ENCODE peak calls at places on chromosomes 7 and 10, in four cellular contexts. R is C1 segment of cervical spinal cord, F is T-helper 2 cell, T is NCI-H748 treated with DMSO at 0.1 percent for 48 hours. S is an unnamed sample.
A peak's percentile ranks its signal among the peaks of the same experiment; 100 is the strongest.

GRCh38 chr10:70578371-70578947 is 24.1 kb downstream of the PRF1 start:
- DNase-seq in F (no peak), T (no peak), R (no peak), S (no peak)

GRCh38 chr7:120553497-120553896 is 280.5 kb downstream of the KCND2 start:
- DNase-seq in F (no peak), T (no peak), R (no peak), S (no peak)

GRCh38 chr10:132240156-132240555 is 53.4 kb downstream of the DPYSL4 start:
- DNase-seq in T (no peak), R (no peak), F (no peak), S (no peak)

GRCh38 chr10:124313374-124313773 is 105.3 kb downstream of the OAT start:
- DNase-seq in R (no peak), F (no peak), T (no peak), S (no peak)

GRCh38 chr7:50939026-50939425 is 156.3 kb upstream of the GRB10 start:
- DNase-seq in F (no peak), T (no peak), R (no peak), S (no peak)

GRCh38 chr10:33087142-33087541 is 129.1 kb upstream of the ITGB1 start:
- DNase-seq in F (no peak), R (no peak), T (no peak), S (no peak)

GRCh38 chr7:96699219-96699871 is 10.3 kb downstream of the SEM1 start:
- DNase-seq in F (no peak), T (no peak), R (no peak), S (no peak)

GRCh38 chr10:13054844-13055243 is 45.1 kb upstream of the OPTN start:
- DNase-seq in R (no peak), T (no peak), F (no peak), S (no peak)

GRCh38 chr10:51602326-51602725 is 97.1 kb downstream of the CSTF2T start:
- DNase-seq in F (no peak), R (no peak), T (no peak), S (no peak)

GRCh38 chr7:115099906-115100305 is 178.0 kb downstream of the MDFIC start:
- DNase-seq in T (no peak), F (no peak), R (no peak), S (no peak)

GRCh38 chr10:16776896-16777295 is 40.3 kb downstream of the RSU1 start:
- DNase-seq in T (no peak), F (no peak), R (no peak), S (no peak)

GRCh38 chr7:139095194-139095659 is 14.3 kb downstream of the ZC3HAV1 start:
- DNase-seq in T (no peak), R (no peak), F (peak; percentile 48), S (peak; percentile 16)

GRCh38 chr7:116713500-116713899 is 41.5 kb downstream of the MET start:
- DNase-seq in T (no peak), R (no peak), F (no peak), S (no peak)

GRCh38 chr7:149624006-149624405 is 126.4 kb upstream of the ZNF746 start:
- DNase-seq in R (peak; percentile 26), F (peak; percentile 20), T (no peak), S (peak; percentile 81)

GRCh38 chr10:84293574-84294016 is 34.8 kb upstream of the CCSER2 start:
- DNase-seq in T (no peak), F (no peak), R (no peak), S (peak; percentile 95)

S was measured in K562.